ENCODE peak calls at places on chromosomes 6 and 20, in six cellular contexts. H, T, G, M, Y and E are unnamed samples. For H3K4me1, the result is how much of the 10 kb centered on the place peaks cover.

GRCh38 chr6:12150812-12151432 is 138.8 kb downstream of the HIVEP1 start:
- DNase-seq in G (peak), Y (peak), T (no peak), H (no peak), M (no peak), E (peak)

GRCh38 chr6:40227735-40228134 is 293.5 kb upstream of the MOCS1 start:
- DNase-seq in G (no peak), T (no peak), H (no peak), Y (no peak), M (no peak), E (no peak)

GRCh38 chr6:73452107-73452461 is at the start of gene CGAS:
- DNase-seq in M (no peak), H (peak), G (peak), T (peak), Y (peak), E (peak)

GRCh38 chr20:4812641-4813075 is 90.9 kb downstream of the PRND start:
- DNase-seq in G (no peak), Y (no peak), M (no peak), T (peak), H (no peak), E (peak)

GRCh38 chr6:95099410-95099809 is 477.9 kb upstream of the MANEA start:
- DNase-seq in H (no peak), M (no peak), T (no peak), G (no peak), Y (no peak), E (no peak)

GRCh38 chr6:88761237-88762031 is 202.0 kb downstream of the RNGTT start:
- DNase-seq in H (no peak), Y (no peak), M (no peak), G (no peak), T (no peak), E (no peak)

GRCh38 chr20:64164123-64164836 is at the start of gene MYT1:
- DNase-seq in Y (no peak), H (no peak), T (peak), M (no peak), G (no peak), E (no peak)

GRCh38 chr6:156021746-156022396 is 566.2 kb upstream of the NOX3 start:
- DNase-seq in T (no peak), Y (no peak), H (no peak), G (no peak), M (no peak), E (no peak)

GRCh38 chr6:65531545-65531944 is 175.5 kb downstream of the EYS start:
- DNase-seq in G (no peak), H (no peak), Y (no peak), M (no peak), T (no peak), E (no peak)
- H3K27ac ChIP-seq in G (no peak), H (no peak), Y (no peak), M (no peak), T (no peak), E (no peak)

GRCh38 chr6:34661379-34661778 is 35.2 kb downstream of the ILRUN start:
- DNase-seq in Y (no peak), G (no peak), M (no peak), T (no peak), H (no peak), E (no peak)
- H3K4me1 ChIP-seq in Y (half or more), G (under half), M (under half), T (under half), H (half or more), E (under half)

DNA sequence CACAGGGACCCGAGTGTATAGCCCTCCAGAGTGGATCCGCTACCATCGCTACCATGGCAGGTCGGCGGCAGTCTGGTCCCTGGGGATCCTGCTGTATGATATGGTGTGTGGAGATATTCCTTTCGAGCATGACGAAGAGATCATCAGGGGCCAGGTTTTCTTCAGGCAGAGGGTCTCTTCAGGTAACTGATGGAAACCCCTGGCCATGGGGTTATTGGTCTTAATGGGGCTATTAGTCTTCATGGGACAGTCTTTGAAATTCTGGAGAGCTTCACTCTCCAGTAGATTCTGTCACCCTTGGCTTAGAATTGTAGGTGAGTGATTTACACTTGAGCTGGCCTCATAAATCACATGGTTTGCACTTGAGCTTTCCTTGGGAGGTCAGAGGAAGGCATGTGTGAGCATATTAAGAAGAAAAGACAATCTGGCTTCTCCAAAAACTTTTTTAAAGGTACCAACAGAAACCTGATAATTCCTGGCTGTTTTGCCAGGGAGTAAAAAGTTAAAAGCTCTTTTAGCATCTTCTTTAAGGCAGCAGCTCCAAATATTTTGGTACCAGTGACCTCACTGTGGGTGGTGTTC is 3.1 kb downstream of the PIM1 start:
- DNase-seq in Y (no peak), H (no peak), M (no peak), T (no peak), G (no peak), E (no peak)
- H3K27ac ChIP-seq in Y (peak), H (peak), M (no peak), T (no peak), G (peak), E (peak)

GRCh38 chr6:45609141-45609638 is 231.5 kb upstream of the SUPT3H start:
- DNase-seq in H (no peak), G (no peak), Y (no peak), T (no peak), M (no peak), E (no peak)

GRCh38 chr6:45610374-45610773 is 232.6 kb upstream of the SUPT3H start:
- DNase-seq in H (no peak), Y (no peak), G (no peak), M (no peak), T (no peak), E (no peak)

GRCh38 chr6:45610832-45611231 is 233.1 kb upstream of the SUPT3H start:
- DNase-seq in T (no peak), M (no peak), Y (no peak), H (no peak), G (no peak), E (no peak)

GRCh38 chr6:45613678-45614077 is 235.9 kb upstream of the SUPT3H start:
- DNase-seq in T (peak), G (no peak), H (peak), Y (no peak), M (no peak), E (no peak)

DNA sequence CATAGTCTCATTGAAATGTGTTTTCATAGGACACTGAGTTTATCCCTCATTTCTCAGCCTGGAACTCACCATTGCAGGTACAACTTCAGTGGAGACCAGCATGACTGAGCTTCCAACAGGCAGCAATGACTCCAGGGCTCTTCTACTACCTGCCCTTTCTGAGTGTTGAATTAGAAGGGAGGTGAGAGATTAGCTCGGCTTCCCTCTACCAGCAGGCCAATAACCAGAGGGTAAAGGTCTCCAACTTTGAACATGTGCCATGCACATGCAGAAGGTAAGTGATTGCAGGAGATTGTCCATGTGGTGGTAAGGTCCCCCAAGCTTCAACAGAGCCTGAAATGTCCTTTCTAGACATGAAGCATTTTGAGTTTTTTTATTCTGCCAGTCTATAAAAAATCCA is 233.8 kb upstream of the SUPT3H start:
- DNase-seq in T (no peak), M (no peak), Y (no peak), H (no peak), G (no peak), E (no peak)
- H3K4me1 ChIP-seq in T (under half), M (under half), Y (under half), H (under half), G (under half), E (under half)

DNA sequence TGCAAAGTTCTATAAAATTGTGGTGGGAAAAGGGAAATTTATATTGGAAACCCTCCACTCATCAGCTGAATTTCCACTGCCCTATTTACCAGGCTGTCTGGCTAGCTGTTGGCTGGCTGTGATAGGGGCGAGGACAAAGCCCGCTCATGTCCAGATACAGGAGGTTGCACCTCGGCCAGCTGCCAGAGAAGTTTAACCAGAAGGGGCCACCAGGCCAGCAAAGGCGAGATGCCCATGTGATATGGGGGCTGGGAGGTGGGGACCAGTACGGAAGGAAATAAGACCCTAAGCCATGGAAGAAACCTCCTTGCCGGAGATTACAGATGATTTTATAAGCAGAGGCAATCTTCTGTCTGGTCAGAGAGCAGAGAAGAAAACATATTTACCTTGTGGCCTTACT is 143.8 kb downstream of the FNDC1 start:
- DNase-seq in Y (no peak), G (no peak), M (no peak), H (no peak), T (no peak), E (no peak)
- H3K27ac ChIP-seq in Y (no peak), G (no peak), M (no peak), H (no peak), T (no peak), E (no peak)

GRCh38 chr20:19176483-19176882 is 36.0 kb upstream of the SLC24A3 start:
- DNase-seq in G (no peak), T (no peak), M (no peak), Y (no peak), H (no peak), E (no peak)
- H3K4me1 ChIP-seq in G (under half), T (under half), M (under half), Y (under half), H (under half), E (under half)

DNA sequence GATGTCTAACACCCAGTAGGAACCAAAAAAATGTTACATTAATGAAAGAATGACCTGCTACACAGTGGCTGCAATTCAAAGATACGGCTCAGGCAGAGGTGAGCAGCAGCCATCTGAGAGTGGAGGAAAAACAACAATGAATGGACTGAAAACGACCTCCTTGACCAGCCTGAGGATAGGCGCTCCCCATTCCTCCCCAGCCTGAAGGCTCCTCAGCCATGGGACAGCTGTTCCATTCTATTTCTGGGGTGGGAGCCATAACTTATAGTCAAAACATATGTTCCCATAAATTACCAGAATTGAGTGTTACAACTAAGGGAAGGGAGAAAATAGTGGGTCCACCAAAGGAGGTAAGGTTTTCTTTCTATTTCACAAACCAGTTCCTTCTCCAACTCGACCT is 27.2 kb downstream of the FYN start:
- DNase-seq in H (no peak), Y (no peak), M (no peak), G (no peak), T (no peak), E (no peak)
- H3K27ac ChIP-seq in H (peak), Y (peak), M (no peak), G (no peak), T (no peak), E (peak)

GRCh38 chr20:6058684-6059295 is 4.9 kb upstream of the LRRN4 start:
- DNase-seq in T (no peak), H (no peak), G (no peak), Y (no peak), M (no peak), E (no peak)
- H3K4me1 ChIP-seq in T (under half), H (under half), G (under half), Y (under half), M (under half), E (under half)